ENCODE peak calls at places on chromosome 14, in five cellular contexts. L is A549, I is right lobe of liver, X is heart left ventricle, E is lower leg skin. Y is an unnamed sample.

GRCh38 chr14:95291859-95292542 is 27.7 kb downstream of the CLMN start:
- DNase-seq in I (no peak), L (no peak), X (peak; percentile 87), E (peak; percentile 89), Y (peak; percentile 81)

GRCh38 chr14:20775043-20775442 is 6.0 kb upstream of the RNASE6 start:
- DNase-seq in E (no peak), X (no peak), L (no peak), I (no peak), Y (no peak)

GRCh38 chr14:61585598-61586538 is 109.4 kb upstream of the HIF1A start:
- DNase-seq in L (no peak), I (peak; percentile 66), X (peak; percentile 78), E (peak; percentile 87), Y (peak; percentile 85)

GRCh38 chr14:99543369-99543768 is 60.6 kb downstream of the CCDC85C start:
- DNase-seq in E (no peak), L (no peak), I (no peak), X (no peak), Y (no peak)

GRCh38 chr14:103003850-103004249 is 53.5 kb downstream of the CDC42BPB start:
- DNase-seq in E (no peak), I (no peak), X (no peak), L (no peak), Y (no peak)

GRCh38 chr14:104135121-104135903 is 3.1 kb upstream of the KIF26A start:
- DNase-seq in I (peak; percentile 42), X (peak; percentile 33), L (peak; percentile 84), E (peak; percentile 85), Y (no peak)

GRCh38 chr14:71942904-71943694 is 10.9 kb downstream of the RGS6 start:
- DNase-seq in I (no peak), E (no peak), L (no peak), X (no peak), Y (no peak)

GRCh38 chr14:58245562-58245961 is 919 bp downstream of the PSMA3 start:
- DNase-seq in I (no peak), L (no peak), E (no peak), X (no peak), Y (no peak)

GRCh38 chr14:49950275-49951250 is 57.7 kb downstream of the ARF6 start:
- DNase-seq in I (peak; percentile 82), L (no peak), E (peak; percentile 93), X (no peak), Y (no peak)

GRCh38 chr14:103329421-103330347 is 4.4 kb upstream of the EIF5 start:
- DNase-seq in E (peak; percentile 85), X (no peak), L (peak; percentile 35), I (peak; percentile 83), Y (no peak)

GRCh38 chr14:57391609-57392195 is 1.3 kb downstream of the NAA30 start:
- DNase-seq in X (no peak), I (no peak), L (no peak), E (no peak), Y (no peak)

GRCh38 chr14:28661171-28661772 is 105.3 kb upstream of the FOXG1 start:
- DNase-seq in I (no peak), L (no peak), X (no peak), E (no peak), Y (no peak)

GRCh38 chr14:104107101-104107581 is 21.6 kb downstream of the ASPG start:
- DNase-seq in E (peak; percentile 82), X (no peak), L (no peak), I (peak; percentile 40), Y (no peak)

GRCh38 chr14:73239463-73240241 is 2.3 kb downstream of the PAPLN start:
- DNase-seq in X (peak; percentile 66), L (no peak), E (peak; percentile 88), I (peak; percentile 57), Y (peak; percentile 88)

GRCh38 chr14:99545574-99545973 is 58.4 kb downstream of the CCDC85C start:
- DNase-seq in I (no peak), E (no peak), X (no peak), L (no peak), Y (no peak)

GRCh38 chr14:29548948-29549370 is 378.7 kb downstream of the PRKD1 start:
- DNase-seq in L (peak; percentile 38), X (no peak), I (no peak), E (no peak), Y (no peak)

GRCh38 chr14:44897844-44898151 is 63.9 kb downstream of the KLHL28 start:
- DNase-seq in L (no peak), I (no peak), X (no peak), E (no peak), Y (no peak)

GRCh38 chr14:42224053-42224888 is 617.6 kb downstream of the LRFN5 start:
- DNase-seq in L (peak; percentile 19), X (peak; percentile 54), I (peak; percentile 54), E (peak; percentile 84), Y (no peak)

GRCh38 chr14:104688755-104689619 is at the start of gene INF2:
- DNase-seq in L (peak; percentile 84), E (no peak), X (peak; percentile 83), I (peak; percentile 83), Y (no peak)

GRCh38 chr14:35416108-35416750 is 11.7 kb upstream of the NFKBIA start:
- DNase-seq in I (no peak), L (no peak), X (no peak), E (no peak), Y (no peak)

GRCh38 chr14:73173092-73173735 is 36.9 kb downstream of the PSEN1 start:
- DNase-seq in X (no peak), I (no peak), L (peak; percentile 18), E (no peak), Y (no peak)

GRCh38 chr14:95071649-95072256 is 85.6 kb downstream of the DICER1 start:
- DNase-seq in E (no peak), I (no peak), L (no peak), X (no peak), Y (no peak)

GRCh38 chr14:51002406-51002984 is 58.2 kb upstream of the PYGL start:
- DNase-seq in E (no peak), L (no peak), X (no peak), I (no peak), Y (no peak)

GRCh38 chr14:95516554-95517209 is at the start of gene SYNE3:
- DNase-seq in E (peak; percentile 94), X (peak; percentile 82), L (peak; percentile 46), I (peak; percentile 79), Y (peak; percentile 77)

GRCh38 chr14:31950760-31951637 is 126.1 kb upstream of the ARHGAP5 start:
- DNase-seq in X (peak; percentile 72), I (no peak), E (no peak), L (peak; percentile 73), Y (no peak)

GRCh38 chr14:37870170-37870569 is 274.7 kb downstream of the TTC6 start:
- DNase-seq in X (no peak), I (no peak), E (no peak), L (no peak), Y (no peak)

DNA sequence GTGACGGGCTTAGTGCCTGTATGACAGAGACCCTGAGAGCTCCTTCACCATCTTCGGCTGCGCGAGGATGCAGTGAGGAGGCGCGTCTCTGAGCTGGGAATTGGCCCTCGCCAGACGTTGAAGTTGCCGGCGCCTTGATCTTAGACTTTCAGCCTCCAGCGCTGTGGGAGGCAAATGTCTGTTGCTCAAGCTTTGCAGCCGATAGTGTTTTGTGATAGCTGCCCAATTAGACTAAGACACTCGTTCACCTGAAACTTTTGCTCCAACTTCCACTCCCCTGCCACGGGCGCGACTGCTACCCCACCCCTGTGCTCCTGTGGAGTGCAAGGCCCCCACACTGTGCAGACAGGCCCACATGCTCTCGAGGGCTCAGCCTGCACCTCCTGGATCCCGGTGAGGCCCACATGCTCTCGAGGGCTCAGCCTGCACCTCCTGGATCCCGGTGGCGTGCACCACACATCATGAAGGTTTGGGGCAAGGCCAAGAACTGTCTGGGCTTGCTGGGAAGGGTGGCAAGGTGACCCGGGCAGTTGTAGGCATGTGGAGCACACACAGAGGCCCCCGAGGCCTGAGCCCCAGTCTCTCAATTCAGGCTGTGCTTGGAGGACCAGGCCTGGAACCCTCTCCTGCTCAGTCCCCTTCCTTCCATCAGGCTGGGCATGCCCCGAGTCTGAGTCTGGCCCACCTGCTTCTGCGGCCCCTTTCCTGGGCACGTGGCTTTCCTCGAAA is 324.6 kb downstream of the TMEM121 start:
- DNase-seq in I (no peak), X (no peak), L (no peak), E (peak; percentile 60), Y (no peak)
- TF ChIP-seq POLR2A in I (no peak), X (no peak), L (no peak), E (no peak), Y (no peak)

GRCh38 chr14:22492601-22493000 is 96.4 kb downstream of the DAD1 start:
- DNase-seq in I (no peak), E (no peak), X (no peak), L (no peak), Y (no peak)
- H3K4me3 ChIP-seq in I (no peak overlapping the region), E (no peak overlapping the region), X (no peak overlapping the region), L (no peak overlapping the region), Y (no peak overlapping the region)

GRCh38 chr14:68513838-68514610 is 278.8 kb downstream of the ZFP36L1 start:
- DNase-seq in L (no peak), E (no peak), X (no peak), I (no peak), Y (no peak)
- TF ChIP-seq POLR2A in L (no peak), E (no peak), X (no peak), I (no peak), Y (no peak)

GRCh38 chr14:92686763-92687427 is 61.5 kb downstream of the LGMN start:
- DNase-seq in L (peak; percentile 91), E (peak; percentile 96), X (peak; percentile 85), I (peak; percentile 70), Y (peak; percentile 90)
- H3K4me3 ChIP-seq in L (no peak overlapping the region), E (no peak overlapping the region), X (peak overlapping the region; percentile 46), I (peak overlapping the region; percentile 21), Y (peak overlapping the region; percentile 13)

GRCh38 chr14:77763978-77764377 is 3.0 kb upstream of the SNW1 start:
- DNase-seq in L (no peak), X (no peak), I (no peak), E (no peak), Y (no peak)
- TF ChIP-seq POLR2A in L (no peak), X (no peak), I (no peak), E (no peak), Y (no peak)

Y was measured in sigmoid colon.